ENCODE peak calls at places on chromosomes 16 and 17, in seven cellular contexts. Y is H9, W is IMR-90, R is trophoblast cell, A is mesenchymal stem cell, L is H1, J is mesendoderm. D is an unnamed sample.

GRCh38 chr16:17519556-17519955 is 48.8 kb upstream of the XYLT1 start:
- DNase-seq in A (no peak), L (no peak), J (no peak), R (no peak), W (peak), Y (no peak), D (no peak)

GRCh38 chr16:10729104-10729503 is 14.5 kb upstream of the NUBP1 start:
- DNase-seq in Y (no peak), L (no peak), A (no peak), J (no peak), R (no peak), W (no peak), D (no peak)

GRCh38 chr17:65553009-65553645 is 8.3 kb downstream of the AXIN2 start:
- DNase-seq in A (peak), L (no peak), W (peak), J (no peak), Y (no peak), R (peak), D (no peak)

GRCh38 chr16:9908613-9909012 is 273.6 kb downstream of the GRIN2A start:
- DNase-seq in J (no peak), W (no peak), Y (no peak), A (no peak), L (no peak), R (no peak), D (no peak)

GRCh38 chr17:42754782-42755181 is 6.2 kb upstream of the RAMP2 start:
- DNase-seq in R (no peak), J (no peak), L (no peak), A (no peak), W (peak), Y (no peak), D (no peak)

GRCh38 chr16:35185366-35186044 is 1726.1 kb downstream of the TP53TG3F start:
- DNase-seq in A (no peak), J (no peak), W (no peak), R (no peak), Y (no peak), L (no peak), D (no peak)

GRCh38 chr16:49986351-49987124 is 38.5 kb upstream of the CNEP1R1 start:
- DNase-seq in R (peak), L (no peak), J (no peak), W (peak), A (no peak), Y (peak), D (no peak)

GRCh38 chr17:27384261-27384701 is 72.0 kb upstream of the KSR1 start:
- DNase-seq in W (peak), Y (no peak), R (peak), J (peak), L (no peak), A (peak), D (no peak)

GRCh38 chr17:67779098-67779672 is 46.1 kb upstream of the BPTF start:
- DNase-seq in R (peak), W (peak), L (peak), J (peak), A (peak), Y (peak), D (peak)

DNA sequence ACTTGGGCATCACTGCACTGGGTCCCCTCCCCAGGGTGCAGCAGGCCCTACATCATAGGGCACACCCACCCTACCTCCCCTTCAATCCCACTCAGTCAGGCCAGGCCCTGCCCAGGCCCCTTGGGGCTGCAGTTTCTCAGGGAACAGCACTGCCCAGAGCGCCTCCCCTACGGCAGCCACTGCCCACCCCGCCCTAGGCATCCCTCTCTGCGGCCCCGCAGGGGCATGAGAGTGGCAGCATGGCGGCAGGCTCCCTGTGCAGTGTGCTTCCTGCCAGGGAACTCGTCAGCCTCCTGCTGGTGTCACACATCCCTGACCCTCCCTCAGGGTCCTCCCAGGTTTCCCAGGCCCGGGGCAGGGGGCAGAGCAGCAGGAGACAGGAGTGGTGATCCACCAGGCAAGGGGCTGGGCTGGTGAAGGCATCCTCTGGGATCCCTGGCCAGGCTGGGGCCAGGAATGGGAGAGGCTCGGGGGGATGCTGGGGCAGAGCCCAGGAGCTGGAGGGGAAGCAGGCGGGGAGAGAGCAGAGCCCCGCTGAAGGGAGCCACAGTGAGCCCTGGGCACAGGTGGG is 16.2 kb upstream of the BAHCC1 start:
- DNase-seq in L (no peak), A (no peak), J (no peak), W (no peak), Y (peak), R (no peak), D (no peak)
- H3K4me2 ChIP-seq in L (no peak), A (no peak), J (no peak), W (no peak), Y (no peak), R (no peak), D (no peak)

DNA sequence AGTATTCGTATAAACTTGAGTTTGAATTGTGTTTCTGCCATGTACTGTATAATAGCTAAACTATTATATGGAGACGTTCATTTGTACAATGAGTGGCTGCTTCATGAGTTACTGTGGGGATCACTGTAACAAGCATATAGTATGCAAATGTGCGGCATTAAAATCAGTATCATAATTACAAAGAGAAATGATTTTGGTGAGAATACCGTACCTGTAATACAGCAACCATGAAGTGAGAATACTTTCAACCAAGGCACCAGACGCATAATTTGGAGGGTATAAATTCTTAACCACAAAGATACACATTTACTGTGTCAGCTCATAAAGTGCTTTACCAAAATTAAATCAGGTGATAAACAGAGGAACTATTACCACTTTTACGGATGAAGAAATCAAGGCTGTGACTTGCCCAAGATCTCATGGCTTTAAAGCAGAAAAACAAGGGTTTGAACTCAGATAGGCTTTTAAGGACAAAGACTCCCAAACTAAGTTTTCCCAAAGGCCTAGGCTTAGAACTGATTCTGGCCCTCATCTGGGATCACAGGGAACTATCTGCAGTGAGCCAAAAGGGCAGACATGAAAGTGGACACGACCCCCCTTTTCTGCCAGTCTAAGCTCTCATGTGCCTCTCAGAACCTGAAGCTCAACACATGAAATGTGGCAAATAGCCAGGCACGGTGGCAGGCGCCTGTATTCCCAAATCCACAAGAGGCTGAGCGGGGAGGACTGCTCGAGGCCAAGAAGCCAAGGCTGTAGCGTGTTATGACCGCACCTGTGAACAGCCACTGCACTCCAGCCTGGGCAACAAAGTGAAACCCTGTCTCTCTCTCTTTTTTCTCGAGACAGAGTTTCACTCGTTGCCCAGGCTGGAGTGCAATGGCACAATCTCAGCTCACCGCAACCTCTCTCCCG is 6.4 kb downstream of the RPS15A start:
- DNase-seq in A (no peak), W (no peak), R (no peak), L (no peak), J (no peak), Y (no peak), D (no peak)
- H2BK5ac ChIP-seq in A (no peak), W (no peak), R (no peak), L (no peak), J (no peak), Y (no peak), D (no peak)

GRCh38 chr16:12509121-12509520 is 294.6 kb downstream of the CPPED1 start:
- DNase-seq in R (no peak), A (no peak), L (no peak), Y (no peak), W (no peak), J (no peak), D (no peak)

GRCh38 chr16:12511308-12511707 is 292.4 kb downstream of the CPPED1 start:
- DNase-seq in R (no peak), W (no peak), J (no peak), A (no peak), L (no peak), Y (no peak), D (no peak)

GRCh38 chr16:12504312-12504711 is 299.4 kb downstream of the CPPED1 start:
- DNase-seq in J (no peak), L (no peak), R (no peak), Y (no peak), W (peak), A (no peak), D (no peak)

GRCh38 chr16:12508054-12508453 is 295.6 kb downstream of the CPPED1 start:
- DNase-seq in A (no peak), R (no peak), Y (no peak), L (no peak), W (no peak), J (no peak), D (no peak)

DNA sequence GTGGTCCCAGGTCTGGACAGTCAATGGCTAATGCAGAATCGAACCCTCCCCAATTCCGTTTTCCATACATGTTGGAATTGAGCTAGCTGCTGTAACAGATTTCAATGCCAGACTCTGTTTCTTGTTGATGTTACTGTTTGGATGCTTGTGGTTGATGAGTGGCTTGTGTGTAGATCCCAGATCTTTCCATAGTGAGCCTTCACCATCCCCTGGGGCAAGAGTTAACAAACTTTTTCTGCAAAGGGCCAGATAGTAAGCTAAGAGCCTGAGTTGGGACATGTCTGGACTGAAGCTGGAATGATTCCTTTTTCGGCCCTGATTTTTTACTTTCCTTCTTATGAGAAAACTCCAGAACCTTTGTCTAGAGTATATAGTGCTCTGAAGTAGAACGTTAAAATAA is 296.3 kb downstream of the CPPED1 start:
- DNase-seq in J (no peak), Y (no peak), L (no peak), W (peak), R (no peak), A (peak), D (no peak)
- H4K8ac ChIP-seq in J (no peak), Y (no peak), L (no peak), W (no peak), R (no peak), A (no peak), D (no peak)

GRCh38 chr16:12612598-12613101 is 191.0 kb downstream of the CPPED1 start:
- DNase-seq in L (no peak), Y (no peak), J (peak), A (no peak), W (no peak), R (peak), D (no peak)

GRCh38 chr16:12611006-12611477 is 192.6 kb downstream of the CPPED1 start:
- DNase-seq in L (no peak), R (peak), J (peak), A (no peak), Y (no peak), W (no peak), D (no peak)

GRCh38 chr16:12611916-12612597 is 191.6 kb downstream of the CPPED1 start:
- DNase-seq in R (no peak), W (no peak), L (no peak), J (no peak), Y (no peak), A (no peak), D (no peak)

GRCh38 chr16:12613131-12613991 is 190.3 kb downstream of the CPPED1 start:
- DNase-seq in L (peak), A (no peak), Y (peak), W (peak), R (peak), J (peak), D (no peak)

DNA sequence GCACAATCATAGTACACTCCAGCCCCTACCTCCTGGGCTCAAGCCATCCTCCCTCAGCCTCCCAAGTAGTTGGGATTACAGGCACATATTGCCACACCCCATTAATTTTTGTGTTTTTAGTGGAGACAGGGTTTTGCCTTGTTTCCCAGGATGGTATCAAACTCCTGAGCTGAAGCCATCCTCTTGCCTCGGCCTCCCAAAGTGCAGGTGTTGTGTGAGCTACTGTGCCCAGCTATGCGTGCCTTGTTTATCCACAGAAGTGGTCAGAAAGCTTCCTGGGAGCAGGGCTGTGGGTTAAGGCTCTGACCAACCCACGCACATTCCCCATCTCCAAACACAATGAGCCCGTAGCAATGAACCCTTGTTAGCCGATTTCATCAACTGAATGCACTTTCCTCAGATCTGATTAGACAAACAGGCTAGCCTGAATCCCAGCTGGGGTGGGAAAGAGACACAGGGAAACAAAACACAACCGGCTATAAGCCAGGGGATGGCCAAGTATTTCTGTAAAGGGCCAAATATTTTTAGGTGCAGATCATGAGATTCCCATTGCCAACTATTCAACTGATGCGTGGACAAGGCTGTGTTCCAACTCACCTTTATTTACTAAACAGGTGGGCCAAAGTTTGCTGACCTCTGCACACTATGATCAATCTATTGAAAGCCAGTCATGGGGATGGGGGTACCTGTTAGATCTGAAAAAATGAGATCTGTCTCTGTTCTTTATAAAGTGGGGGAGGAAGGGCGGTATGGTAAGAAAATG is 193.6 kb downstream of the CPPED1 start:
- DNase-seq in Y (peak), L (no peak), W (no peak), R (peak), A (no peak), J (no peak), D (no peak)
- H3K4me2 ChIP-seq in Y (no peak), L (no peak), W (no peak), R (no peak), A (no peak), J (no peak), D (no peak)

GRCh38 chr16:21953541-21953902 is 361 bp downstream of the UQCRC2 start:
- DNase-seq in A (no peak), Y (no peak), R (no peak), L (no peak), W (no peak), J (no peak), D (no peak)

GRCh38 chr16:21952040-21952792 is 945 bp upstream of the UQCRC2 start:
- DNase-seq in A (peak), R (peak), J (peak), Y (peak), L (no peak), W (peak), D (peak)

GRCh38 chr16:21949713-21950260 is 3.4 kb upstream of the UQCRC2 start:
- DNase-seq in W (no peak), L (no peak), A (peak), R (peak), J (no peak), Y (no peak), D (no peak)

GRCh38 chr16:21950782-21951521 is 2.2 kb upstream of the UQCRC2 start:
- DNase-seq in R (peak), A (peak), Y (no peak), W (peak), J (peak), L (no peak), D (no peak)

DNA sequence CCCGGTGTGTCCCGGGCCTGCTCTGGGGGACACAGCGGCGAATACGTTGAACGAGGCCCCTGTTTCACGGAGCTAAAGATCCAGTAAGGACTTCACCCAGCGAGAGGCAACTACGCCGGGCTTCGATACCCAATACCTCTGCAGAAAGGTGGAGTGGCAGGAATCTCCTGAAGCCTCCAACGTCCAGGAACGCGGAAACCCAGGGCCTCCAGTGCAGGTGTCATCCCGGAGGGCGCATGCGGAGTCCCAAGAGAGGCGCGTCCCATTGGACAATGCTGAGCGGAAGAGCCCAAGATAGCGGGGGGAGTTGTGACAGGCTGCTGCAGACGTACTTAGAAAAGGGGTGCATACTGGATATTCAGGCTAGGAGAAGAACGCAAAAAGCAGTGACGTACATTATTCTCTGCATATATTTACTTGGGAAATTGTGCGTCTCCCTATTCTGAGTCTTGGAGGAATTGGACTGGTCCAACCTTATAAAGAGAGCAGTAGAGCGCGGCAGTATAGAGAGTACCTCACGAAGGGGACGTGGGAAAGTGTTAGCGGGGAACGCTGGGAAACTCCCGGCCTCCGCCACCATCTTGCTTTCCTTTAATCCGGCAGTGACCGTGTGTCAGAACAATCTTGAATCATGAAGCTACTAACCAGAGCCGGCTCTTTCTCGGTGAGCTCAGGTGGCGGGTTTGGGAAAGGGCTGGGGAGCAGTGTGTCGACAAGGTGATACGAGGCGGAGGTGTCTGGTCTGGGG is at the start of gene UQCRC2:
- DNase-seq in W (peak), Y (peak), J (peak), A (peak), R (peak), L (peak), D (peak)
- H2BK5ac ChIP-seq in W (peak), Y (peak), J (no peak), A (peak), R (peak), L (peak), D (no peak)

GRCh38 chr17:3983945-3984484 is 19.8 kb upstream of the ATP2A3 start:
- DNase-seq in A (peak), R (peak), J (peak), L (no peak), W (peak), Y (peak), D (no peak)
- H4K8ac ChIP-seq in A (peak), R (peak), J (no peak), L (peak), W (peak), Y (no peak), D (no peak)

DNA sequence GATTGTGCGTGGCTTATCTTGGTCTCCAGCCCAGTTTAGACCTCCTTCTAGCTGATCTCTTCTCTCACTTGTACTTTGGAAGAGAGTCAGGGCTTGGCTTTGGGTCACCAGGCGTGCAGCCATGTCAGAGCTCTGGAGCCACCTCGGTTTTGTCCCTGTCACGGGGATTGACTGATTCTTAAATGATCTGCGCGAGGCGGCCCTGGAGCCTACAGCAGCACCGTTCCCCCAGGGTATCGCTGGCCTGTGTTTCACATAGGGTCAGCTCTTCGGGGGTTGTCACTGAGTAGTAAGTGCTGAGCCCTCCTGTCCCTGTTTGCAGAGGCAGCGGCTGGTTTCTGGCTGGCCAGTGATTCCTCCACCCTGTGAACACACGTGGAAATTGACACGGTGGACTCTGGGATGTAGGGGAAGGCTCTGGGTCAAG is 209.8 kb upstream of the CHMP6 start:
- DNase-seq in L (no peak), R (no peak), J (no peak), Y (peak), A (no peak), W (no peak), D (no peak)
- H3K4me2 ChIP-seq in L (no peak), R (no peak), J (no peak), Y (no peak), A (no peak), W (no peak), D (no peak)

D was measured in neuronal stem cell.